ENCODE peak calls at places on chromosomes 2 and 18, in four cellular contexts. J is fibroblast of lung, D is testis, F is HuH-7.5. K is an unnamed sample.

GRCh38 chr2:73156539-73157124 is 43.9 kb upstream of the RAB11FIP5 start:
- DNase-seq in D (peak), F (peak), J (peak), K (peak)

GRCh38 chr2:86295071-86295470 is 42.4 kb downstream of the REEP1 start:
- DNase-seq in F (no peak), D (no peak), J (no peak), K (no peak)

GRCh38 chr2:196853301-196854087 is 44.3 kb upstream of the C2orf66 start:
- DNase-seq in F (no peak), J (no peak), D (no peak), K (no peak)

GRCh38 chr18:51399491-51400122 is 202.1 kb upstream of the MEX3C start:
- DNase-seq in F (no peak), J (no peak), D (no peak), K (no peak)

GRCh38 chr2:191030521-191031154 is 16.7 kb upstream of the STAT1 start:
- DNase-seq in J (peak), D (peak), F (no peak), K (no peak)

GRCh38 chr2:46150445-46150970 is 146.7 kb upstream of the EPAS1 start:
- DNase-seq in F (no peak), J (no peak), D (no peak), K (peak)

GRCh38 chr2:40457846-40458245 is 6.0 kb upstream of the SLC8A1 start:
- DNase-seq in D (no peak), J (peak), F (no peak), K (no peak)

GRCh38 chr2:102770506-102770905 is 8.7 kb downstream of the TMEM182 start:
- DNase-seq in D (no peak), F (no peak), J (no peak), K (no peak)

GRCh38 chr18:39527465-39527864 is 1961.9 kb upstream of the CELF4 start:
- DNase-seq in F (no peak), J (peak), D (no peak), K (no peak)

GRCh38 chr18:26190506-26190905 is 35.7 kb upstream of the TAF4B start:
- DNase-seq in F (no peak), D (no peak), J (no peak), K (no peak)

GRCh38 chr18:413263-413662 is 87.2 kb downstream of the COLEC12 start:
- DNase-seq in F (no peak), D (no peak), J (no peak), K (no peak)

GRCh38 chr2:223688094-223688835 is 86.1 kb upstream of the SCG2 start:
- DNase-seq in D (no peak), F (no peak), J (no peak), K (no peak)

GRCh38 chr2:172339431-172340010 is 87.9 kb upstream of the ITGA6 start:
- DNase-seq in J (peak), F (peak), D (no peak), K (no peak)

GRCh38 chr2:99822487-99823218 is 319.7 kb downstream of the AFF3 start:
- DNase-seq in D (no peak), F (no peak), J (no peak), K (no peak)

GRCh38 chr2:68039317-68039716 is 23.5 kb downstream of the C1D start:
- DNase-seq in D (no peak), J (no peak), F (no peak), K (no peak)

GRCh38 chr2:54471221-54471711 is 15.1 kb downstream of the SPTBN1 start:
- DNase-seq in J (peak), F (peak), D (peak), K (no peak)

GRCh38 chr18:13562494-13563029 is 163.8 kb downstream of the FAM210A start:
- DNase-seq in J (no peak), D (no peak), F (no peak), K (no peak)

GRCh38 chr2:209368924-209369323 is 54.9 kb upstream of the MAP2 start:
- DNase-seq in D (peak), F (no peak), J (peak), K (no peak)

GRCh38 chr18:59272971-59273935 is at the start of gene RAX:
- DNase-seq in F (no peak), J (no peak), D (peak), K (no peak)

GRCh38 chr18:7601249-7601620 is 34.1 kb downstream of the PTPRM start:
- DNase-seq in J (no peak), D (no peak), F (no peak), K (no peak)

GRCh38 chr2:40511661-40512213 is 59.8 kb upstream of the SLC8A1 start:
- DNase-seq in F (no peak), D (peak), J (peak), K (no peak)

GRCh38 chr2:171272039-171272438 is 111.3 kb upstream of the TLK1 start:
- DNase-seq in J (peak), F (peak), D (peak), K (no peak)

GRCh38 chr18:80033181-80034067 is 810 bp upstream of the RBFA start:
- DNase-seq in F (peak), J (peak), D (peak), K (peak)

GRCh38 chr2:98658816-98659486 is 50.6 kb downstream of the UNC50 start:
- DNase-seq in F (no peak), J (no peak), D (no peak), K (no peak)

GRCh38 chr18:29449424-29449823 is 1272.5 kb upstream of the CDH2 start:
- DNase-seq in D (no peak), J (peak), F (no peak), K (no peak)

GRCh38 chr2:207868855-207869596 is 99.3 kb upstream of the FZD5 start:
- DNase-seq in D (no peak), J (no peak), F (no peak), K (no peak)

GRCh38 chr2:196230051-196230450 is 58.7 kb upstream of the STK17B start:
- DNase-seq in J (no peak), D (no peak), F (no peak), K (no peak)

GRCh38 chr2:85864654-85865053 is 24.1 kb downstream of the ST3GAL5 start:
- DNase-seq in F (no peak), J (no peak), D (no peak), K (no peak)

GRCh38 chr2:223545830-223546229 is 56.3 kb downstream of the SCG2 start:
- DNase-seq in J (peak), D (no peak), F (no peak), K (no peak)

GRCh38 chr2:145593991-145594702 is 1074.2 kb upstream of the ZEB2 start:
- DNase-seq in D (no peak), J (peak), F (no peak), K (no peak)

K was measured in posterior vena cava.